ENCODE peak calls at places on chromosomes 7 and 10, in eight cellular contexts. Y is activated CD4-positive, alpha-beta T cell treated with anti-CD3 and anti-CD28 coated beads, Interleukin-2, amount 10 ng/mL, durations not matched to agents 7 days and 5 days; F is activated CD8-positive, alpha-beta memory T cell treated with anti-CD3 and anti-CD28 coated beads for 1 hour; T is Peyer's patch; W is activated effector memory CD4-positive, alpha-beta T cell treated with Interleukin-2 at 50 U/mL for 16 hours; I is choroid plexus epithelial cell; S is smooth muscle cell of the brain vasculature; H is GM12865. P is an unnamed sample.

GRCh38 chr10:5545778-5546710 is 21.3 kb downstream of the CALML3 start:
- DNase-seq in H (no peak), W (no peak), F (no peak), T (peak; percentile 69), S (peak; percentile 91), I (peak; percentile 93), Y (no peak), P (no peak)

GRCh38 chr7:41655470-41655869 is 47.4 kb downstream of the INHBA start:
- DNase-seq in S (no peak), Y (no peak), H (no peak), W (no peak), F (no peak), T (no peak), I (no peak), P (no peak)

GRCh38 chr7:2066251-2066919 is 166.4 kb downstream of the MAD1L1 start:
- DNase-seq in S (no peak), Y (peak; percentile 54), W (peak; percentile 24), F (no peak), H (peak; percentile 13), T (no peak), I (no peak), P (no peak)

GRCh38 chr10:125375210-125375609 is 214.8 kb upstream of the CTBP2 start:
- DNase-seq in W (no peak), F (no peak), Y (no peak), S (no peak), H (no peak), T (no peak), I (peak; percentile 5), P (no peak)

GRCh38 chr7:50446542-50446960 is 3.6 kb downstream of the FIGNL1 start:
- DNase-seq in W (no peak), F (no peak), S (peak; percentile 57), H (peak; percentile 70), I (peak; percentile 88), Y (no peak), T (no peak), P (no peak)

GRCh38 chr10:3759397-3759796 is 25.6 kb downstream of the KLF6 start:
- DNase-seq in W (no peak), T (no peak), F (no peak), Y (no peak), S (no peak), H (no peak), I (no peak), P (no peak)

GRCh38 chr10:96188911-96189310 is 58.8 kb downstream of the ZNF518A start:
- DNase-seq in S (no peak), I (peak; percentile 58), H (no peak), Y (no peak), T (no peak), F (no peak), W (no peak), P (no peak)

GRCh38 chr10:6580279-6581029 is 378 bp upstream of the PRKCQ start:
- DNase-seq in H (peak; percentile 68), W (peak; percentile 76), F (peak; percentile 85), I (peak; percentile 51), Y (peak; percentile 82), S (no peak), T (peak; percentile 86), P (no peak)

GRCh38 chr10:65861249-65861648 is 1064.6 kb upstream of the LRRTM3 start:
- DNase-seq in T (no peak), I (peak; percentile 2), W (no peak), S (no peak), F (no peak), H (peak; percentile 33), Y (no peak), P (no peak)

GRCh38 chr10:71246591-71247143 is 34.3 kb downstream of the UNC5B start:
- DNase-seq in S (no peak), T (peak; percentile 88), I (no peak), W (no peak), H (no peak), Y (no peak), F (no peak), P (no peak)

GRCh38 chr7:155850730-155851678 is 38.7 kb upstream of the SHH start:
- DNase-seq in F (no peak), H (no peak), T (peak; percentile 7), Y (no peak), S (no peak), W (no peak), I (no peak), P (no peak)